ENCODE peak calls at places on chromosome 5, in ten cellular contexts. P, E, N, B, C, R, L, K, Q and T are unnamed samples.

GRCh38 chr5:59321631-59322030 is 571.9 kb downstream of the PDE4D start:
- DNase-seq in R (no peak), C (peak; percentile 13), N (no peak), L (no peak), E (no peak), P (no peak), B (no peak), Q (no peak), K (no peak), T (no peak)

GRCh38 chr5:176877793-176878331 is 21.3 kb downstream of the HK3 start:
- DNase-seq in K (no peak), B (no peak), R (no peak), Q (no peak), E (no peak), P (peak; percentile 25), L (no peak), N (no peak), C (no peak), T (no peak)

GRCh38 chr5:139855451-139855850 is 59.8 kb downstream of the PSD2 start:
- DNase-seq in K (no peak), E (no peak), R (no peak), B (no peak), Q (no peak), N (no peak), C (no peak), L (no peak), P (no peak), T (no peak)

GRCh38 chr5:155040984-155041383 is 27.4 kb downstream of the KIF4B start:
- DNase-seq in R (no peak), P (no peak), B (no peak), N (no peak), Q (no peak), L (no peak), E (no peak), C (no peak), K (no peak), T (no peak)

GRCh38 chr5:150618588-150619281 is 21.7 kb upstream of the SYNPO start:
- DNase-seq in L (no peak), B (no peak), N (no peak), E (no peak), Q (no peak), P (no peak), K (no peak), R (no peak), C (no peak), T (no peak)

GRCh38 chr5:109945097-109945678 is 255.5 kb downstream of the MAN2A1 start:
- DNase-seq in N (no peak), Q (no peak), L (no peak), B (no peak), C (no peak), K (peak; percentile 13), P (no peak), R (no peak), E (no peak), T (no peak)

GRCh38 chr5:151126199-151126645 is 31.4 kb downstream of the ANXA6 start:
- DNase-seq in Q (peak; percentile 85), C (peak; percentile 69), L (no peak), E (no peak), B (no peak), N (peak; percentile 77), K (peak; percentile 70), P (peak; percentile 57), R (peak; percentile 64), T (peak; percentile 75)

GRCh38 chr5:175840050-175840841 is 31.1 kb upstream of the CPLX2 start:
- DNase-seq in P (peak; percentile 12), B (no peak), Q (no peak), E (no peak), L (no peak), K (no peak), R (no peak), C (peak; percentile 38), N (peak; percentile 19), T (no peak)

GRCh38 chr5:6704361-6704851 is 8.8 kb upstream of the TENT4A start:
- DNase-seq in N (no peak), L (no peak), E (peak; percentile 45), R (no peak), B (peak; percentile 77), Q (peak; percentile 85), K (no peak), P (no peak), C (no peak), T (peak; percentile 81)

GRCh38 chr5:39283231-39283818 is 64.0 kb upstream of the FYB1 start:
- DNase-seq in B (peak; percentile 9), R (peak; percentile 12), N (peak; percentile 27), K (peak; percentile 39), E (peak; percentile 72), P (no peak), L (no peak), Q (peak; percentile 73), C (peak; percentile 54), T (peak; percentile 57)

GRCh38 chr5:34022131-34022705 is 14.4 kb upstream of the AMACR start:
- DNase-seq in L (no peak), E (no peak), N (no peak), B (no peak), P (no peak), R (no peak), K (peak; percentile 37), Q (peak; percentile 10), C (no peak), T (no peak)

GRCh38 chr5:44645502-44645901 is 163.2 kb upstream of the MRPS30 start:
- DNase-seq in P (no peak), E (no peak), B (no peak), K (no peak), L (no peak), N (no peak), R (no peak), Q (no peak), C (no peak), T (no peak)

GRCh38 chr5:90093931-90094485 is 315.5 kb downstream of the CETN3 start:
- DNase-seq in E (no peak), B (no peak), N (no peak), P (no peak), Q (no peak), C (no peak), R (no peak), L (no peak), K (no peak), T (peak; percentile 52)

GRCh38 chr5:148875205-148875875 is 48.9 kb downstream of the ADRB2 start:
- DNase-seq in L (no peak), B (no peak), N (no peak), C (no peak), Q (no peak), K (no peak), P (peak; percentile 16), R (no peak), E (no peak), T (no peak)

GRCh38 chr5:4043135-4043534 is 447.5 kb downstream of the IRX1 start:
- DNase-seq in P (no peak), Q (no peak), C (no peak), L (no peak), N (no peak), E (no peak), K (no peak), B (no peak), R (no peak), T (no peak)

GRCh38 chr5:135442387-135443256 is 4.5 kb downstream of the DCANP1 start:
- DNase-seq in N (no peak), P (no peak), B (no peak), Q (no peak), C (no peak), L (no peak), R (no peak), E (no peak), K (no peak), T (no peak)

GRCh38 chr5:64746446-64746845 is 22.0 kb downstream of the SREK1IP1 start:
- DNase-seq in K (no peak), R (no peak), L (no peak), N (no peak), C (no peak), P (no peak), E (no peak), B (no peak), Q (no peak), T (no peak)

GRCh38 chr5:132883261-132883834 is 9.9 kb downstream of the LEAP2 start:
- DNase-seq in B (no peak), C (peak; percentile 70), P (peak; percentile 41), R (no peak), K (no peak), E (peak; percentile 55), L (no peak), N (peak; percentile 30), Q (peak; percentile 72), T (peak; percentile 69)

GRCh38 chr5:43997647-43998251 is 391.5 kb downstream of the FGF10 start:
- DNase-seq in B (no peak), Q (peak; percentile 18), L (no peak), P (no peak), C (no peak), E (no peak), R (no peak), K (no peak), N (no peak), T (no peak)

GRCh38 chr5:160831801-160832200 is 20.2 kb downstream of the ATP10B start:
- DNase-seq in K (no peak), P (no peak), L (no peak), R (no peak), E (no peak), C (no peak), N (no peak), B (no peak), Q (no peak), T (no peak)

GRCh38 chr5:175893466-175893865 is 22.1 kb downstream of the CPLX2 start:
- DNase-seq in L (no peak), K (no peak), B (no peak), Q (no peak), R (no peak), P (peak; percentile 23), E (no peak), C (no peak), N (no peak), T (no peak)

GRCh38 chr5:157912621-157913325 is 53.8 kb upstream of the CLINT1 start:
- DNase-seq in R (no peak), B (no peak), L (no peak), Q (no peak), K (no peak), P (peak; percentile 98), E (no peak), N (peak; percentile 49), C (no peak), T (peak; percentile 44)

GRCh38 chr5:170283296-170283695 is 14.3 kb downstream of the LCP2 start:
- DNase-seq in C (no peak), E (no peak), P (no peak), N (no peak), K (no peak), R (no peak), Q (no peak), L (no peak), B (no peak), T (no peak)

GRCh38 chr5:91018712-91019371 is 364.3 kb downstream of the ARRDC3 start:
- DNase-seq in R (no peak), L (no peak), E (no peak), N (no peak), K (no peak), Q (no peak), P (no peak), C (no peak), B (no peak), T (no peak)